ENCODE peak calls at places on chromosomes 13 and 19, in eight cellular contexts. U, V, T, S, P, X, E and L are unnamed samples.

GRCh38 chr19:51948979-51949378 is 21.7 kb downstream of the ZNF613 start:
- DNase-seq in U (peak), V (peak), T (peak), S (no peak), P (no peak), X (no peak), E (no peak), L (no peak)

GRCh38 chr19:13099073-13099999 is 3.3 kb downstream of the LYL1 start:
- DNase-seq in U (peak), V (no peak), T (no peak), S (peak), P (no peak), X (no peak), E (peak), L (no peak)

GRCh38 chr19:28839455-28839854 is 373.5 kb downstream of the UQCRFS1 start:
- DNase-seq in U (no peak), V (no peak), T (no peak), S (no peak), P (no peak), X (no peak), E (no peak), L (no peak)

GRCh38 chr13:50685491-50685890 is 158.0 kb downstream of the DLEU7 start:
- DNase-seq in U (peak), V (peak), T (peak), S (no peak), P (peak), X (no peak), E (no peak), L (peak)

GRCh38 chr19:44993926-44994537 is 7.2 kb upstream of the RELB start:
- DNase-seq in U (no peak), V (no peak), T (no peak), S (no peak), P (no peak), X (no peak), E (no peak), L (no peak)

GRCh38 chr19:56980864-56981263 is 138.9 kb upstream of the USP29 start:
- DNase-seq in U (no peak), V (no peak), T (no peak), S (no peak), P (no peak), X (no peak), E (no peak), L (no peak)

GRCh38 chr13:27635256-27635655 is 13.6 kb downstream of the POLR1D start:
- DNase-seq in U (no peak), V (no peak), T (no peak), S (no peak), P (no peak), X (no peak), E (no peak), L (no peak)

GRCh38 chr13:113854238-113855011 is 9.5 kb downstream of the GAS6 start:
- DNase-seq in U (no peak), V (no peak), T (no peak), S (peak), P (peak), X (no peak), E (no peak), L (no peak)

GRCh38 chr13:24997367-24997967 is 98.5 kb upstream of the PABPC3 start:
- DNase-seq in U (no peak), V (peak), T (no peak), S (no peak), P (peak), X (no peak), E (no peak), L (peak)

GRCh38 chr19:2266183-2266993 is 10.2 kb upstream of the JSRP1 start:
- DNase-seq in U (peak), V (peak), T (peak), S (peak), P (peak), X (no peak), E (no peak), L (peak)

GRCh38 chr13:111415765-111416164 is 95.3 kb downstream of the TEX29 start:
- DNase-seq in U (no peak), V (no peak), T (no peak), S (no peak), P (no peak), X (no peak), E (no peak), L (no peak)

GRCh38 chr13:99655351-99656091 is 154.2 kb downstream of the TM9SF2 start:
- DNase-seq in U (no peak), V (no peak), T (no peak), S (no peak), P (no peak), X (no peak), E (no peak), L (no peak)

GRCh38 chr13:52127783-52128702 is 830 bp downstream of the NEK5 start:
- DNase-seq in U (peak), V (peak), T (peak), S (peak), P (peak), X (no peak), E (peak), L (peak)

GRCh38 chr13:62829476-62829875 is 1413.8 kb upstream of the PCDH20 start:
- DNase-seq in U (no peak), V (no peak), T (no peak), S (no peak), P (no peak), X (no peak), E (no peak), L (no peak)

GRCh38 chr19:15210323-15210774 is 9.6 kb upstream of the NOTCH3 start:
- DNase-seq in U (peak), V (no peak), T (no peak), S (no peak), P (no peak), X (no peak), E (no peak), L (no peak)

GRCh38 chr19:40425450-40426287 is at the start of gene SERTAD1:
- DNase-seq in U (peak), V (peak), T (peak), S (peak), P (peak), X (peak), E (peak), L (peak)

GRCh38 chr13:52785721-52786120 is 46.1 kb upstream of the CNMD start:
- DNase-seq in U (no peak), V (no peak), T (no peak), S (no peak), P (no peak), X (no peak), E (no peak), L (no peak)

GRCh38 chr19:33139165-33139564 is 7.3 kb downstream of the WDR88 start:
- DNase-seq in U (no peak), V (no peak), T (no peak), S (no peak), P (no peak), X (no peak), E (no peak), L (no peak)

GRCh38 chr13:99949657-99950413 is 21.7 kb downstream of the ZIC5 start:
- DNase-seq in U (no peak), V (no peak), T (peak), S (no peak), P (no peak), X (no peak), E (no peak), L (no peak)

GRCh38 chr13:61485128-61485765 is 69.6 kb upstream of the PCDH20 start:
- DNase-seq in U (no peak), V (no peak), T (no peak), S (no peak), P (no peak), X (no peak), E (no peak), L (no peak)

GRCh38 chr19:6354098-6354674 is 7.1 kb upstream of the CLPP start:
- DNase-seq in U (no peak), V (no peak), T (no peak), S (no peak), P (no peak), X (no peak), E (no peak), L (no peak)

GRCh38 chr13:31444266-31444862 is 244.6 kb downstream of the B3GLCT start:
- DNase-seq in U (peak), V (no peak), T (no peak), S (no peak), P (no peak), X (no peak), E (no peak), L (no peak)

GRCh38 chr19:3039641-3040077 is 10.6 kb upstream of the TLE2 start:
- DNase-seq in U (no peak), V (no peak), T (no peak), S (no peak), P (no peak), X (no peak), E (no peak), L (peak)

GRCh38 chr13:107864543-107865460 is 350.5 kb downstream of the LIG4 start:
- DNase-seq in U (no peak), V (peak), T (no peak), S (no peak), P (peak), X (no peak), E (no peak), L (peak)

GRCh38 chr13:60627071-60627686 is 230.2 kb downstream of the TDRD3 start:
- DNase-seq in U (no peak), V (no peak), T (no peak), S (peak), P (peak), X (no peak), E (no peak), L (no peak)

GRCh38 chr19:51511353-51511752 is 9.8 kb upstream of the SIGLEC12 start:
- DNase-seq in U (no peak), V (no peak), T (no peak), S (no peak), P (no peak), X (peak), E (no peak), L (peak)

GRCh38 chr19:48372904-48373303 is 8.7 kb downstream of the SYNGR4 start:
- DNase-seq in U (no peak), V (peak), T (no peak), S (no peak), P (peak), X (no peak), E (no peak), L (peak)

GRCh38 chr13:25095862-25096453 is at the start of gene PABPC3:
- DNase-seq in U (no peak), V (no peak), T (no peak), S (no peak), P (no peak), X (no peak), E (no peak), L (no peak)

GRCh38 chr13:94233401-94233800 is 246.1 kb downstream of the DCT start:
- DNase-seq in U (no peak), V (no peak), T (no peak), S (no peak), P (no peak), X (no peak), E (no peak), L (no peak)